ENCODE peak calls at places on chromosome 21, in five cellular contexts. X is HTR-8/SVneo, O is heart left ventricle, L is left ventricle myocardium inferior, A is amygdala. C is an unnamed sample.

GRCh38 chr21:41852151-41852928 is 26.8 kb downstream of the PRDM15 start:
- DNase-seq in X (no peak), O (no peak), L (no peak), A (no peak), C (no peak)

GRCh38 chr21:45288441-45288841 is 746 bp upstream of the POFUT2 start:
- DNase-seq in X (no peak), O (no peak), L (no peak), A (no peak), C (no peak)

GRCh38 chr21:39127506-39127905 is 55.7 kb downstream of the PSMG1 start:
- DNase-seq in X (no peak), O (no peak), L (no peak), A (no peak), C (peak; percentile 13)

GRCh38 chr21:26473471-26473870 is 99.6 kb downstream of the CYYR1 start:
- DNase-seq in X (no peak), O (no peak), L (no peak), A (no peak), C (no peak)

GRCh38 chr21:31416465-31416864 is 72.4 kb upstream of the TIAM1 start:
- DNase-seq in X (no peak), O (no peak), L (no peak), A (no peak), C (no peak)

GRCh38 chr21:35028451-35028757 is 20.7 kb downstream of the RUNX1 start:
- DNase-seq in X (no peak), O (no peak), L (no peak), A (no peak), C (no peak)

GRCh38 chr21:45831991-45832740 is 149.4 kb upstream of the COL6A1 start:
- DNase-seq in X (no peak), O (no peak), L (no peak), A (no peak), C (peak; percentile 58)

GRCh38 chr21:29888437-29888836 is 51.4 kb downstream of the GRIK1 start:
- DNase-seq in X (no peak), O (no peak), L (no peak), A (no peak), C (no peak)

GRCh38 chr21:26077523-26077922 is 93.0 kb downstream of the APP start:
- DNase-seq in X (no peak), O (peak; percentile 35), L (no peak), A (no peak), C (no peak)

GRCh38 chr21:41186763-41187536 is 19.0 kb downstream of the BACE2 start:
- DNase-seq in X (no peak), O (no peak), L (no peak), A (no peak), C (peak; percentile 48)

GRCh38 chr21:17660862-17661261 is 48.2 kb upstream of the BTG3 start:
- DNase-seq in X (no peak), O (no peak), L (no peak), A (no peak), C (no peak)

GRCh38 chr21:43854773-43855633 is 10.0 kb upstream of the AGPAT3 start:
- DNase-seq in X (no peak), O (peak; percentile 32), L (no peak), A (no peak), C (no peak)

GRCh38 chr21:33362044-33362555 is 37.3 kb downstream of the IFNAR1 start:
- DNase-seq in X (no peak), O (no peak), L (no peak), A (no peak), C (no peak)

GRCh38 chr21:25910809-25911208 is 176.0 kb downstream of the GABPA start:
- DNase-seq in X (no peak), O (no peak), L (no peak), A (no peak), C (no peak)

GRCh38 chr21:35178098-35178497 is 129.0 kb upstream of the RUNX1 start:
- DNase-seq in X (no peak), O (no peak), L (no peak), A (no peak), C (no peak)

GRCh38 chr21:35697321-35697808 is 363.0 kb downstream of the SETD4 start:
- DNase-seq in X (peak; percentile 19), O (peak; percentile 72), L (peak; percentile 66), A (peak; percentile 6), C (peak; percentile 22)

GRCh38 chr21:32812035-32812434 is 40.5 kb upstream of the PAXBP1 start:
- DNase-seq in X (no peak), O (peak; percentile 67), L (peak; percentile 76), A (no peak), C (no peak)

GRCh38 chr21:36210779-36211659 is 54.4 kb downstream of the DOP1B start:
- DNase-seq in X (no peak), O (no peak), L (no peak), A (no peak), C (no peak)

GRCh38 chr21:36422279-36423098 is 37.3 kb downstream of the CHAF1B start:
- DNase-seq in X (peak; percentile 69), O (peak; percentile 42), L (peak; percentile 37), A (no peak), C (peak; percentile 77)

GRCh38 chr21:21286170-21286798 is 288.1 kb downstream of the NCAM2 start:
- DNase-seq in X (no peak), O (no peak), L (no peak), A (no peak), C (no peak)

GRCh38 chr21:28480091-28480869 is 512.4 kb downstream of the LTN1 start:
- DNase-seq in X (no peak), O (no peak), L (no peak), A (no peak), C (no peak)

GRCh38 chr21:37508341-37508740 is 141.8 kb downstream of the DYRK1A start:
- DNase-seq in X (no peak), O (no peak), L (no peak), A (no peak), C (no peak)

GRCh38 chr21:45183852-45184251 is 103.8 kb downstream of the POFUT2 start:
- DNase-seq in X (no peak), O (no peak), L (no peak), A (no peak), C (no peak)

C was measured in SK-MEL-5.